ENCODE peak calls at places on chromosomes 12 and 14, in six cellular contexts. One of them, this sample, is unnamed.

GRCh38 chr12:68951652-68952051 is 18.7 kb upstream of the CPM start:
- DNase-seq in GM23338: no peak
- DNase-seq in astrocyte: no peak
- DNase-seq in SK-N-SH: no peak
- DNase-seq in GM13977: no peak
- DNase-seq in stomach: no peak
- DNase-seq in this sample: no peak

GRCh38 chr12:2256915-2257314 is 204.1 kb downstream of the CACNA1C start:
- DNase-seq in SK-N-SH: no peak
- DNase-seq in astrocyte: peak; percentile 80
- DNase-seq in GM13977: no peak
- DNase-seq in GM23338: no peak
- DNase-seq in stomach: no peak
- DNase-seq in this sample: no peak

GRCh38 chr14:100078997-100079561 is 13.9 kb downstream of the EVL start:
- DNase-seq in astrocyte: peak; percentile 69
- DNase-seq in stomach: peak; percentile 47
- DNase-seq in SK-N-SH: peak; percentile 61
- DNase-seq in GM13977: peak; percentile 36
- DNase-seq in GM23338: peak; percentile 63
- DNase-seq in this sample: peak; percentile 93

GRCh38 chr12:65414526-65414925 is 136.0 kb downstream of the MSRB3 start:
- DNase-seq in GM13977: no peak
- DNase-seq in stomach: no peak
- DNase-seq in GM23338: no peak
- DNase-seq in SK-N-SH: no peak
- DNase-seq in astrocyte: no peak
- DNase-seq in this sample: no peak

GRCh38 chr14:51595831-51596472 is 55.8 kb upstream of the FRMD6 start:
- DNase-seq in astrocyte: peak; percentile 33
- DNase-seq in stomach: no peak
- DNase-seq in GM13977: no peak
- DNase-seq in GM23338: no peak
- DNase-seq in SK-N-SH: no peak
- DNase-seq in this sample: no peak

GRCh38 chr14:85037411-85037810 is 492.5 kb upstream of the FLRT2 start:
- DNase-seq in SK-N-SH: no peak
- DNase-seq in stomach: no peak
- DNase-seq in GM23338: no peak
- DNase-seq in astrocyte: no peak
- DNase-seq in GM13977: no peak
- DNase-seq in this sample: no peak

GRCh38 chr14:24379907-24380746 is 12.1 kb downstream of the NFATC4 start:
- DNase-seq in stomach: peak; percentile 16
- DNase-seq in GM13977: no peak
- DNase-seq in GM23338: no peak
- DNase-seq in astrocyte: no peak
- DNase-seq in SK-N-SH: no peak
- DNase-seq in this sample: no peak

GRCh38 chr14:85252011-85252410 is 277.9 kb upstream of the FLRT2 start:
- DNase-seq in stomach: no peak
- DNase-seq in GM23338: no peak
- DNase-seq in GM13977: no peak
- DNase-seq in astrocyte: peak; percentile 60
- DNase-seq in SK-N-SH: no peak
- DNase-seq in this sample: no peak

GRCh38 chr12:76346798-76347420 is 1.3 kb downstream of the BBS10 start:
- DNase-seq in stomach: no peak
- DNase-seq in GM23338: no peak
- DNase-seq in GM13977: no peak
- DNase-seq in astrocyte: peak; percentile 59
- DNase-seq in SK-N-SH: peak; percentile 29
- DNase-seq in this sample: peak; percentile 26

GRCh38 chr12:121765573-121765972 is 27.9 kb downstream of the RHOF start:
- DNase-seq in astrocyte: peak; percentile 92
- DNase-seq in SK-N-SH: no peak
- DNase-seq in stomach: no peak
- DNase-seq in GM13977: no peak
- DNase-seq in GM23338: no peak
- DNase-seq in this sample: no peak

GRCh38 chr14:48527832-48528231 is 852.4 kb upstream of the MDGA2 start:
- DNase-seq in stomach: no peak
- DNase-seq in SK-N-SH: no peak
- DNase-seq in GM13977: no peak
- DNase-seq in astrocyte: no peak
- DNase-seq in GM23338: peak; percentile 45
- DNase-seq in this sample: no peak

GRCh38 chr14:101824339-101824727 is 62.8 kb downstream of the PPP2R5C start:
- DNase-seq in GM23338: no peak
- DNase-seq in GM13977: no peak
- DNase-seq in astrocyte: no peak
- DNase-seq in stomach: no peak
- DNase-seq in SK-N-SH: no peak
- DNase-seq in this sample: no peak

GRCh38 chr12:30269491-30269890 is 426.2 kb downstream of the IPO8 start:
- DNase-seq in GM23338: no peak
- DNase-seq in astrocyte: no peak
- DNase-seq in GM13977: no peak
- DNase-seq in stomach: no peak
- DNase-seq in SK-N-SH: no peak
- DNase-seq in this sample: no peak

GRCh38 chr12:9640024-9640423 is 29.5 kb upstream of the CLEC2D start:
- DNase-seq in stomach: no peak
- DNase-seq in astrocyte: no peak
- DNase-seq in GM23338: no peak
- DNase-seq in GM13977: no peak
- DNase-seq in SK-N-SH: no peak
- DNase-seq in this sample: no peak

GRCh38 chr14:38867561-38868150 is 235.4 kb downstream of the SEC23A start:
- DNase-seq in GM23338: peak; percentile 90
- DNase-seq in SK-N-SH: peak; percentile 25
- DNase-seq in astrocyte: peak; percentile 63
- DNase-seq in stomach: peak; percentile 75
- DNase-seq in GM13977: peak; percentile 26
- DNase-seq in this sample: peak; percentile 76

GRCh38 chr14:101972126-101972785 is 7.9 kb downstream of the DYNC1H1 start:
- DNase-seq in GM13977: no peak
- DNase-seq in stomach: peak; percentile 76
- DNase-seq in astrocyte: peak; percentile 99
- DNase-seq in SK-N-SH: peak; percentile 37
- DNase-seq in GM23338: peak; percentile 46
- DNase-seq in this sample: no peak

GRCh38 chr12:32662665-32663064 is 16.4 kb upstream of the DNM1L start:
- DNase-seq in GM13977: no peak
- DNase-seq in stomach: no peak
- DNase-seq in astrocyte: no peak
- DNase-seq in SK-N-SH: no peak
- DNase-seq in GM23338: no peak
- DNase-seq in this sample: no peak

GRCh38 chr12:111078731-111079130 is 158.4 kb upstream of the MYL2 start:
- DNase-seq in GM23338: no peak
- DNase-seq in stomach: no peak
- DNase-seq in SK-N-SH: no peak
- DNase-seq in astrocyte: no peak
- DNase-seq in GM13977: no peak
- DNase-seq in this sample: no peak

GRCh38 chr12:7001921-7002591 is 16.2 kb downstream of the LPCAT3 start:
- DNase-seq in astrocyte: no peak
- DNase-seq in SK-N-SH: no peak
- DNase-seq in GM23338: no peak
- DNase-seq in GM13977: no peak
- DNase-seq in stomach: no peak
- DNase-seq in this sample: no peak

GRCh38 chr12:46292754-46293402 is 24.0 kb upstream of the SLC38A1 start:
- DNase-seq in astrocyte: no peak
- DNase-seq in GM23338: no peak
- DNase-seq in stomach: no peak
- DNase-seq in SK-N-SH: no peak
- DNase-seq in GM13977: no peak
- DNase-seq in this sample: no peak
- TF ChIP-seq CTCF in astrocyte: no peak
- TF ChIP-seq CTCF in GM23338: no peak
- TF ChIP-seq CTCF in stomach: no peak
- TF ChIP-seq CTCF in SK-N-SH: no peak
- TF ChIP-seq CTCF in GM13977: no peak
- TF ChIP-seq CTCF in this sample: no peak

GRCh38 chr12:127293507-127294310 is 973.3 kb upstream of the TMEM132C start:
- DNase-seq in stomach: peak; percentile 48
- DNase-seq in astrocyte: peak; percentile 36
- DNase-seq in GM23338: peak; percentile 63
- DNase-seq in SK-N-SH: peak; percentile 63
- DNase-seq in GM13977: no peak
- DNase-seq in this sample: peak; percentile 48
- TF ChIP-seq CTCF in stomach: peak; percentile 50
- TF ChIP-seq CTCF in astrocyte: peak; percentile 78
- TF ChIP-seq CTCF in GM23338: peak; percentile 59
- TF ChIP-seq CTCF in SK-N-SH: peak; percentile 40
- TF ChIP-seq CTCF in GM13977: peak; percentile 48
- TF ChIP-seq CTCF in this sample: peak; percentile 53

DNA sequence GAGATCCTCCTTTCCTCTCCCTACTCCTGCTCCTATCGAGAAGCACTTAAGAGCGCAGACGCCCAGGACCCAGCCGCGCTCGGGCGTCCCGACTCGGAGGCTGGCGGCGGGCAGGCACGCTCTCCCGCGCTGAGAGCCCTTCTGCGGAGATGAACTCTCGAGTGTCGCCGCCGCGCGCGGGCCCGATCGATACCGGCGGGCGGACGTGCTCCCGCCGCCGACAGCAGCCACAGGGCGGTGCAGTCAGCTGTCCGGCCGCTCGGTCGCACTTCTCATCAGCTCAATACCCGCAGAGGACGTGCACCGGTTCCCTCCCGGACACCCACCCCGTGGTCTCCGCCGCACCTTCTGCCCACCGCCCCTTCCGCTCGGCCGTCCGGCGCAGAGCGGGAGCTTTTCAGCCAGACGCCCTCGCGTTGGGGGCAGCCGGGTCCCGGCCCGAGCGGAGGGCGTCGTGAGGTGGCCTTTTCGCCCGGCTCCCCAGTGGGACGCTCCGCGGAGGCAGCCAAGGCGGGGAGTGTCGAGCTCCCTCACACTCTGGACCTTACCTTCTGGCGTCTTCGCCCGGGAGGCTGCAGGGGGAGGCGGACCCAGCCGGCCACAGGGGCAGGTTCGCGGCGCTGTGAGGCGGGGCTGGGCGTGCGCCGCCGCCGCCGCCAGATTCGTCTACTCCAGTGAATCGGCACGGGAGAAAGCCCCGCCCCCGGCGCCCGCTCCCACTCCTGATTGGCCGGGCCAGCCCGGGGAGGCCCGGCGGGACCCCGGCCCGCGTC is 421 bp upstream of the INSM2 start:
- DNase-seq in GM23338: peak; percentile 92
- DNase-seq in SK-N-SH: peak; percentile 96
- DNase-seq in GM13977: peak; percentile 79
- DNase-seq in astrocyte: peak; percentile 10
- DNase-seq in stomach: peak; percentile 65
- DNase-seq in this sample: peak; percentile 78
- TF ChIP-seq CTCF in GM23338: no peak
- TF ChIP-seq CTCF in SK-N-SH: no peak
- TF ChIP-seq CTCF in GM13977: peak; percentile 16
- TF ChIP-seq CTCF in astrocyte: no peak
- TF ChIP-seq CTCF in stomach: no peak
- TF ChIP-seq CTCF in this sample: no peak

GRCh38 chr14:22039938-22040780 is 366.5 kb upstream of the OR4E1 start:
- DNase-seq in GM23338: peak; percentile 27
- DNase-seq in stomach: no peak
- DNase-seq in SK-N-SH: no peak
- DNase-seq in astrocyte: no peak
- DNase-seq in GM13977: no peak
- DNase-seq in this sample: peak; percentile 75
- TF ChIP-seq CTCF in GM23338: peak; percentile 62
- TF ChIP-seq CTCF in stomach: peak; percentile 45
- TF ChIP-seq CTCF in SK-N-SH: peak; percentile 52
- TF ChIP-seq CTCF in astrocyte: peak; percentile 11
- TF ChIP-seq CTCF in GM13977: peak; percentile 51
- TF ChIP-seq CTCF in this sample: peak; percentile 48

GRCh38 chr14:68977741-68978549 is 1.2 kb downstream of the ACTN1 start:
- DNase-seq in GM13977: peak; percentile 62
- DNase-seq in SK-N-SH: peak; percentile 82
- DNase-seq in astrocyte: peak; percentile 92
- DNase-seq in stomach: peak; percentile 44
- DNase-seq in GM23338: peak; percentile 80
- DNase-seq in this sample: peak; percentile 84
- TF ChIP-seq CTCF in GM13977: no peak
- TF ChIP-seq CTCF in SK-N-SH: peak; percentile 25
- TF ChIP-seq CTCF in astrocyte: no peak
- TF ChIP-seq CTCF in stomach: no peak
- TF ChIP-seq CTCF in GM23338: no peak
- TF ChIP-seq CTCF in this sample: no peak

GRCh38 chr12:49296836-49297694 is 2.1 kb downstream of the PRPH start:
- DNase-seq in GM23338: peak; percentile 84
- DNase-seq in stomach: peak; percentile 43
- DNase-seq in astrocyte: no peak
- DNase-seq in GM13977: peak; percentile 75
- DNase-seq in SK-N-SH: peak; percentile 29
- DNase-seq in this sample: peak; percentile 41
- TF ChIP-seq CTCF in GM23338: peak; percentile 44
- TF ChIP-seq CTCF in stomach: peak; percentile 4
- TF ChIP-seq CTCF in astrocyte: no peak
- TF ChIP-seq CTCF in GM13977: peak; percentile 15
- TF ChIP-seq CTCF in SK-N-SH: no peak
- TF ChIP-seq CTCF in this sample: peak; percentile 66

GRCh38 chr14:92603309-92604257 is 90.0 kb downstream of the RIN3 start:
- DNase-seq in SK-N-SH: no peak
- DNase-seq in GM23338: peak; percentile 44
- DNase-seq in stomach: no peak
- DNase-seq in GM13977: no peak
- DNase-seq in astrocyte: peak; percentile 92
- DNase-seq in this sample: peak; percentile 56
- TF ChIP-seq CTCF in SK-N-SH: peak; percentile 48
- TF ChIP-seq CTCF in GM23338: no peak
- TF ChIP-seq CTCF in stomach: no peak
- TF ChIP-seq CTCF in GM13977: peak; percentile 14
- TF ChIP-seq CTCF in astrocyte: peak; percentile 20
- TF ChIP-seq CTCF in this sample: peak; percentile 38

This sample was measured in activated CD8-positive, alpha-beta T cell treated with anti-CD3 and anti-CD28 coated beads for 36 hours.